ENCODE peak calls at places on chromosomes 11 and 22, in five cellular contexts. D, C, N, H and T are unnamed samples. For H4K20me1, the result is how much of the 10 kb centered on the place peaks cover.

GRCh38 chr11:19453893-19454292 is 213.1 kb upstream of the E2F8 start:
- DNase-seq in D (no peak), C (peak), N (peak), H (no peak), T (no peak)

GRCh38 chr22:42649261-42650056 is at the start of gene CYB5R3:
- DNase-seq in D (peak), C (peak), N (peak), H (peak), T (peak)

GRCh38 chr11:70072471-70073187 is 5.5 kb upstream of the ANO1 start:
- DNase-seq in D (no peak), C (no peak), N (no peak), H (no peak), T (no peak)

GRCh38 chr11:12282676-12283075 is 94.7 kb upstream of the PARVA start:
- DNase-seq in D (no peak), C (no peak), N (no peak), H (no peak), T (no peak)

GRCh38 chr11:75719089-75719638 is 1.5 kb downstream of the MOGAT2 start:
- DNase-seq in D (peak), C (no peak), N (peak), H (no peak), T (no peak)

GRCh38 chr11:26951849-26952515 is 41.9 kb upstream of the FIBIN start:
- DNase-seq in D (no peak), C (no peak), N (no peak), H (no peak), T (no peak)

GRCh38 chr11:133134561-133135173 is 397.6 kb downstream of the OPCML start:
- DNase-seq in D (peak), C (peak), N (peak), H (peak), T (peak)

GRCh38 chr22:26589367-26589844 is 526 bp downstream of the TPST2 start:
- DNase-seq in D (peak), C (peak), N (peak), H (no peak), T (peak)

GRCh38 chr11:134229131-134229790 is 4.8 kb downstream of the VPS26B start:
- DNase-seq in D (no peak), C (peak), N (no peak), H (no peak), T (no peak)

GRCh38 chr11:32947985-32948384 is 55.4 kb downstream of the QSER1 start:
- DNase-seq in D (no peak), C (no peak), N (no peak), H (peak), T (no peak)

GRCh38 chr11:73376168-73376802 is at the start of gene RELT:
- DNase-seq in D (peak), C (peak), N (peak), H (peak), T (peak)

GRCh38 chr11:33742249-33742851 is 6.1 kb upstream of the CD59 start:
- DNase-seq in D (no peak), C (peak), N (no peak), H (peak), T (peak)

GRCh38 chr22:44396727-44397722 is 84.3 kb upstream of the SHISAL1 start:
- DNase-seq in D (no peak), C (no peak), N (no peak), H (no peak), T (no peak)

GRCh38 chr11:2096919-2097301 is 42.3 kb downstream of the IGF2 start:
- DNase-seq in D (no peak), C (peak), N (no peak), H (no peak), T (no peak)

GRCh38 chr11:59680287-59681154 is 11.7 kb upstream of the PATL1 start:
- DNase-seq in D (peak), C (peak), N (peak), H (peak), T (peak)

GRCh38 chr11:76785513-76785912 is 2.4 kb downstream of the TSKU start:
- DNase-seq in D (peak), C (no peak), N (no peak), H (no peak), T (no peak)

GRCh38 chr11:86492370-86493030 is 117.8 kb downstream of the CCDC81 start:
- DNase-seq in D (no peak), C (no peak), N (no peak), H (no peak), T (no peak)

GRCh38 chr22:49296561-49296960 is 531.1 kb downstream of the BRD1 start:
- DNase-seq in D (no peak), C (no peak), N (no peak), H (no peak), T (no peak)

GRCh38 chr11:108368134-108368533 is 99.2 kb downstream of the C11orf65 start:
- DNase-seq in D (no peak), C (peak), N (peak), H (no peak), T (no peak)

GRCh38 chr11:93728792-93729128 is 12.5 kb downstream of the TAF1D start:
- DNase-seq in D (no peak), C (no peak), N (no peak), H (no peak), T (peak)

GRCh38 chr11:88535916-88536547 is 198.5 kb upstream of the CTSC start:
- DNase-seq in D (no peak), C (peak), N (peak), H (no peak), T (no peak)

GRCh38 chr11:42407379-42407778 is 904.4 kb upstream of the API5 start:
- DNase-seq in D (peak), C (no peak), N (no peak), H (peak), T (peak)

GRCh38 chr22:30695871-30696655 is 1.4 kb downstream of the OSBP2 start:
- DNase-seq in D (no peak), C (no peak), N (no peak), H (no peak), T (no peak)
- H3K9ac ChIP-seq in D (no peak), C (no peak), N (no peak), H (no peak), T (no peak)

DNA sequence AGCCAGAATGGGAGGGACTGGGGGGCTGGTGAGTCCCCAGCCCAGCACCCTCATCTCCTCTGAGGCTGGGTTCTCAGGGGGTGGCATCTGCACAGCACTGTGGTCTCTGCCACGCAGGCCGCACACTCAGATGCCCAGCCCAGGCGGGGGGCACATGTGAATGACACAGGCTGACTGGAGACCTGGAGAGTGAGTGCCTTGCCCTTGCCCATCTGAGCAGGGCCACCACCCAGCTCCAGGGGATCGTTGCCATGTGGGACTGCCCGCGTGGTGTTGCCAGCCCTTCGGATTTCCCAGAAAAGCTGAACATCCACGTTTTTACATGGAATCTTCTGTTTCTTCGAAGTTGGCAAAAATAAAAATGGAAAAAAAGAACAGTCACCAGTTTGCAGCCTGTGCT is 18.9 kb downstream of the PRDM11 start:
- DNase-seq in D (no peak), C (no peak), N (no peak), H (no peak), T (no peak)
- H4K20me1 ChIP-seq in D (under half), C (under half), N (under half), H (under half), T (half or more)

DNA sequence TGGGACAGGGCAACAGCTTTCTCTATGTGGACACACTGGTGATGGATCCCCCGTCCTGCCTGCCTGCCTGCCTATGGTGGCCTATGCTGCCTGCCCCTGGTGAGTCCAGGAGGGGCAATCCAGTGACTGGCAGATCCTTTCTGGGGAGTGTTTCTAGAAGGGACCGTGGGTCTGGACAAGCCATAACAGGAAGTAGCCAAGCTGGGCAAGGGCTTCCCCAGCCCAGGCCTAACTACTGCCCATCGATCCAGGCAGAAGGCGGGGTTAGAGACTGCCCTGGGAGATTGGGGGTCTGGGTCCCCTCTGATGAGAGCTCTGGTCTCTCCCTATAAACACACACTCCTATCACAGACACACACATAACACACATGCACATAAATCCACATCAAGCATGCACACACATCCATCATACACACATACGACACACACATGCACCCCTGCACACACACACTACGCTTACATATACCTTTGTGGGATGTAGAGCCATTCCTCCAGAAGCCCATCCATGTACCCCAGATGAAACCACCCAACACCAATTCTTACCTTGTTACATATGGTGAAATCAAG is 996 bp upstream of the EMID1 start:
- DNase-seq in D (no peak), C (no peak), N (no peak), H (no peak), T (no peak)
- H3K9ac ChIP-seq in D (no peak), C (no peak), N (no peak), H (no peak), T (no peak)

DNA sequence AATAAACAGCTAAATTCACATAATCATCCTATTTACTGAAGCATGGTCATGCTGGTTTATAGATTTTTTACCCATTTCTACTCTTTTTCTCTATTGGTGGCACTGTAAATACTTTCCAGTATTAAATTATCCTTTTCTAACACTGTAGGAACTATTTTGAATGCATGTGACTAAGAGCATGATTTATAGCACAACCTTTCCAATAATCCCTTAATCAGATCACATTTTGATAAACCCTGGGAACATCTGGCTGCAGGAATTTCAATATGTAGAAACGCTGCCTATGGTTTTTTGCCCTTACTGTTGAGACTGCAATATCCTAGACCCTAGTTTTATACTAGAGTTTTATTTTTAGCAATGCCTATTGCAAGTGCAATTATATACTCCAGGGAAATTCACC is 10.7 kb downstream of the RAG1 start:
- DNase-seq in D (no peak), C (no peak), N (no peak), H (no peak), T (no peak)
- H4K20me1 ChIP-seq in D (under half), C (under half), N (under half), H (under half), T (under half)

GRCh38 chr11:6733326-6734030 is 38.3 kb downstream of the OR2AG2 start:
- DNase-seq in D (no peak), C (no peak), N (no peak), H (no peak), T (no peak)
- H3K9ac ChIP-seq in D (no peak), C (no peak), N (no peak), H (no peak), T (no peak)